ENCODE peak calls at places on chromosomes 7 and 10, in five cellular contexts. F is MM.1S, E is HCT116, M is astrocyte, W is fibroblast of lung. O is an unnamed sample.

GRCh38 chr10:27635290-27635689 is 110.3 kb downstream of the MKX start:
- DNase-seq in F (no peak), E (no peak), M (no peak), W (no peak), O (no peak)

GRCh38 chr7:154423219-154423618 is 371.0 kb downstream of the DPP6 start:
- DNase-seq in F (no peak), E (no peak), M (no peak), W (no peak), O (no peak)

GRCh38 chr10:122286872-122287271 is 15.8 kb downstream of the BTBD16 start:
- DNase-seq in F (no peak), E (no peak), M (peak), W (peak), O (no peak)

GRCh38 chr10:125158528-125159485 is 1.6 kb downstream of the CTBP2 start:
- DNase-seq in F (no peak), E (no peak), M (peak), W (peak), O (no peak)

GRCh38 chr7:146146866-146147265 is 30.3 kb downstream of the CNTNAP2 start:
- DNase-seq in F (no peak), E (no peak), M (peak), W (peak), O (no peak)

GRCh38 chr7:37642028-37642540 is 41.5 kb upstream of the GPR141 start:
- DNase-seq in F (no peak), E (no peak), M (no peak), W (no peak), O (no peak)

GRCh38 chr7:25567430-25567829 is 339.1 kb upstream of the NPVF start:
- DNase-seq in F (no peak), E (no peak), M (no peak), W (no peak), O (no peak)

GRCh38 chr10:18044976-18045720 is 93.4 kb downstream of the SLC39A12 start:
- DNase-seq in F (no peak), E (no peak), M (peak), W (peak), O (no peak)

GRCh38 chr7:64872809-64873500 is 30.1 kb upstream of the ZNF273 start:
- DNase-seq in F (no peak), E (no peak), M (no peak), W (no peak), O (no peak)

GRCh38 chr10:98038333-98038732 is 7.9 kb upstream of the CRTAC1 start:
- DNase-seq in F (no peak), E (no peak), M (no peak), W (no peak), O (no peak)

GRCh38 chr10:79638318-79638717 is 27.6 kb downstream of the SFTPA1 start:
- DNase-seq in F (no peak), E (no peak), M (no peak), W (no peak), O (no peak)

GRCh38 chr10:125375210-125375609 is 214.8 kb upstream of the CTBP2 start:
- DNase-seq in F (no peak), E (peak), M (no peak), W (peak), O (no peak)

GRCh38 chr10:128751284-128751683 is 625.1 kb upstream of the MKI67 start:
- DNase-seq in F (no peak), E (no peak), M (peak), W (peak), O (no peak)

GRCh38 chr7:129468547-129468946 is 33.8 kb upstream of the SMKR1 start:
- DNase-seq in F (no peak), E (no peak), M (no peak), W (no peak), O (no peak)

GRCh38 chr10:62924344-62924748 is 108.2 kb upstream of the EGR2 start:
- DNase-seq in F (no peak), E (peak), M (no peak), W (no peak), O (peak)

GRCh38 chr10:18400201-18400910 is 251.0 kb downstream of the NSUN6 start:
- DNase-seq in F (peak), E (no peak), M (no peak), W (peak), O (no peak)

GRCh38 chr7:106812027-106812643 is 52.9 kb upstream of the PIK3CG start:
- DNase-seq in F (peak), E (no peak), M (no peak), W (peak), O (no peak)

GRCh38 chr7:151010307-151011096 is 13.8 kb downstream of the ATG9B start:
- DNase-seq in F (no peak), E (no peak), M (no peak), W (peak), O (no peak)

GRCh38 chr10:96584035-96584434 is 2.8 kb downstream of the TM9SF3 start:
- DNase-seq in F (no peak), E (no peak), M (no peak), W (no peak), O (no peak)

GRCh38 chr7:50400114-50400513 is 50.0 kb downstream of the FIGNL1 start:
- DNase-seq in F (no peak), E (no peak), M (no peak), W (no peak), O (no peak)

GRCh38 chr7:116509982-116510579 is 10.5 kb downstream of the CAV2 start:
- DNase-seq in F (no peak), E (no peak), M (no peak), W (no peak), O (no peak)

GRCh38 chr7:118185163-118185860 is 1.3 kb downstream of the LSM8 start:
- DNase-seq in F (no peak), E (no peak), M (peak), W (peak), O (no peak)

DNA sequence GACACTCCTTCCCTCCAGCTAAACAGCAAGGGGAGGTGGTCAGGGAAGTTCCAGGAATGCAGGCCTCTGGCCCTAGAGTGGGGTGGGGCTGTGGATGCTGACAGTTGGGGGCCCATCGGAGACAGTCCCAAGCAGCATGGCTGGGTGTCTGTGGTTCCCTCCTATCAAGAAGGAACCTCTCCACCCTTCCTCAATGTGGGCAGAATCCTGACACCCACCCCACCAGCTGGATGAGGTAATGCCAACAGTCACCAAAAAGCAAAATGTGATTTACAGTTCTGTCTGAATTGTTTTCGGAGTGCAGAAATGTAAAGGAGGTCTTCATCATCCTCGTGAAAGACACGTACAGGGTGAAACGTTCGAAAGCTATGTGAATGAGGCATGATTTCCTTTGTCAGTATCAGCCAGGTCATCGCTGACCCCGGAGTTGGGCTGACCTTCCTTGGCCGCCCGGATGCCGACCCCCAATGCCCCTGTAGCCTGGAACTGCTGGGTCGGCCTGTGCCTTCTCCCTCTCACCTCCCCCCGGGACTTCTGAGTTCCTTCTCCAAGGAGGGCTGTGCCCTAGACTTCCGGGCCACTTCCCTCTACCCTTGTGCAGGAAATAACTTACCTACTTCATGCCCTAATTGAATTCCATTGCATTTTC is 24.4 kb downstream of the FOXK1 start:
- DNase-seq in F (no peak), E (no peak), M (peak), W (peak), O (no peak)
- H3K4me3 ChIP-seq in F (no peak), E (no peak), M (peak), W (no peak), O (no peak)

GRCh38 chr7:6365451-6365850 is 82.3 kb downstream of the DAGLB start:
- DNase-seq in F (no peak), E (no peak), M (no peak), W (no peak), O (no peak)

GRCh38 chr7:6367701-6368211 is 80.0 kb downstream of the DAGLB start:
- DNase-seq in F (no peak), E (no peak), M (peak), W (peak), O (no peak)
- H3K4me2 ChIP-seq in F (no peak), E (no peak), M (no peak), W (no peak), O (peak)

GRCh38 chr10:36538945-36539586 is 586.3 kb upstream of the ANKRD30A start:
- DNase-seq in F (no peak), E (no peak), M (peak), W (peak), O (peak)
- H2AFZ ChIP-seq in F (no peak), E (no peak), M (no peak), W (no peak), O (peak)

DNA sequence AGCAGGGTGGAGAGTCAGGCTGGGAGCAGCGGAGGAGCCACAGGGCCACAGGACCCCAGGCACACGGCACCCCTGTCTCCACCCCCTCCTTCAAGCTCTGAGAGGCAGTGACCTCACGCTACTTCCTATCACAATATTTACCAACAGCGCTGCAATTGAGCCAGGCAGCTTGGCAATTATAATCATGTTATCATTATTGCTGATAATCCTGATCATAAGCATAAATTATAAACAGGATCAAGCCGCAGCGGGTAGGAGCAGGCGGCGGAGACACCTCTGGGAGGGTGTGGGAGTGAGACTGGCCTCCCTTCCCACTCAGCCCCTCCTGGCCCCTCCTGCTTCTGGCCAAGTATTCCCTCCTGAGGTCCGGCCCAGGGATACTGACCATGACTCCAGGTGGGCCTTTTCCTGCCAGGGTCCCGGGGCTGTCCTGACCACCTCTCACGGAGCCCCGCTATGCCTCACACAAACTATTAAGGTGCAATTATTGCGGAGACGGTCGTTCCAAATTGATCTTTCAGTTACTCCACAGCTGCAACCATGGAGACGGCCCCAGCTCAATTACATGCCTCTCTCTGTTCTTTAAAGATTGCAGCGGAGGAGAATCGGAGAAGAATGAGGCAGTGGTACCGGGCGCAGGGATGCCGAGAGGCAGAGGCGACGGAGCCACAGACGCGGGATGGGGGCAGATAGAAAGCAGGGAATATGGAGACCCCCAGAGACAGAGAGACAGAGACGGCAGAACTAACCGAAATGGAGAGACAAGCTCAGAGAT is 9.9 kb upstream of the GTF2IRD1 start:
- DNase-seq in F (no peak), E (no peak), M (no peak), W (no peak), O (no peak)
- H3K4me3 ChIP-seq in F (no peak), E (no peak), M (no peak), W (no peak), O (no peak)

GRCh38 chr7:82838314-82838713 is 324.4 kb downstream of the PCLO start:
- DNase-seq in F (no peak), E (no peak), M (no peak), W (no peak), O (no peak)
- H3K4me2 ChIP-seq in F (peak), E (no peak), M (no peak), W (no peak), O (no peak)

GRCh38 chr10:12844796-12845524 is 156.6 kb downstream of the CCDC3 start:
- DNase-seq in F (no peak), E (peak), M (peak), W (peak), O (no peak)

GRCh38 chr10:12849351-12850181 is 151.9 kb downstream of the CCDC3 start:
- DNase-seq in F (no peak), E (no peak), M (no peak), W (no peak), O (no peak)

GRCh38 chr10:12846718-12847117 is 154.8 kb downstream of the CCDC3 start:
- DNase-seq in F (no peak), E (no peak), M (peak), W (peak), O (no peak)

GRCh38 chr10:12848439-12849173 is 152.9 kb downstream of the CCDC3 start:
- DNase-seq in F (no peak), E (no peak), M (no peak), W (no peak), O (no peak)

DNA sequence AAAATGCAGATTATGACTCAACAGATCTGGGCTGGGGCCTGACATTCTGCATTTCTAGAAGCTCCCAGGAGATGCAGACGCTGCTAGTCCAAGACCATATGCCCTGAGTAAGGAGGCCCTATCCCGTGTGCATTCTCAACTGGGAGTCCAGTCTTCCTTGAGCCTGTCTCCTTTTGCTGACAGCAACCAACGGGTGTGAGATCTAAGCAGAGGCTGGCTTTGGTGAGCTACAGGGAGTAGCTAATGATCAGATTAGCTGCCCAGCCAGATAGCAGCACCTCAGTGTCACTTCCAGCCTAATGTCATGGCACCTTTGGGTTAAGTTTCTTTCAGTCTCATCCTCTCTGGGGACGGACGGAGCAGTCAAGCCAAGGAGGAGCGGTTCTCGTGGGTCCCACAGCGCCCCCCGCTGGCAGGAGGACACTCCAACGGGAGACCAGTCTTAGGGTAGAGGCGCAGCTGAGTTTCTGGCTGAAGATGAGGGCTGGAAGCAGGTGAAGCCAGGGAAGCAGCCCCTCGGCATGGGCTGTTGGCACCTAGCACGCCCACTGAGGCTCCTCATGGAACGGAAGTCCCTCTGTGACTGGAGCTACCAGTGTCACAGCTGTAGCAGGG is 154.0 kb downstream of the CCDC3 start:
- DNase-seq in F (no peak), E (peak), M (no peak), W (no peak), O (no peak)
- H2AFZ ChIP-seq in F (no peak), E (peak), M (no peak), W (no peak), O (no peak)

GRCh38 chr10:5450605-5451384 is 38.4 kb downstream of the NET1 start:
- DNase-seq in F (no peak), E (no peak), M (no peak), W (no peak), O (no peak)

GRCh38 chr10:5448333-5449048 is 36.1 kb downstream of the NET1 start:
- DNase-seq in F (no peak), E (no peak), M (no peak), W (no peak), O (no peak)

GRCh38 chr10:5447611-5448071 is 35.3 kb downstream of the NET1 start:
- DNase-seq in F (peak), E (no peak), M (no peak), W (peak), O (no peak)

GRCh38 chr10:5449823-5450222 is 37.5 kb downstream of the NET1 start:
- DNase-seq in F (no peak), E (no peak), M (peak), W (peak), O (no peak)

GRCh38 chr10:5449227-5449626 is 36.9 kb downstream of the NET1 start:
- DNase-seq in F (no peak), E (no peak), M (no peak), W (no peak), O (no peak)
- H3K4me3 ChIP-seq in F (no peak), E (no peak), M (peak), W (peak), O (peak)

GRCh38 chr10:52966904-52967303 is 194.3 kb upstream of the MBL2 start:
- DNase-seq in F (no peak), E (no peak), M (no peak), W (no peak), O (no peak)
- H3K4me2 ChIP-seq in F (no peak), E (no peak), M (no peak), W (no peak), O (no peak)